ENCODE peak calls at places on chromosomes 6 and 20, in seven cellular contexts. Z is AG04449, O is K562, S is AG04450, V is adrenal gland, U is PC-9, B is fibroblast of pulmonary artery. E is an unnamed sample.

GRCh38 chr20:35551485-35551884 is 9.6 kb downstream of the ERGIC3 start:
- DNase-seq in Z (no peak), O (no peak), S (no peak), V (no peak), U (no peak), B (peak), E (no peak)

GRCh38 chr6:26087284-26088115 is at the start of gene HFE:
- DNase-seq in Z (no peak), O (peak), S (no peak), V (peak), U (peak), B (peak), E (peak)

GRCh38 chr6:15608406-15608805 is 54.4 kb downstream of the DTNBP1 start:
- DNase-seq in Z (peak), O (no peak), S (peak), V (peak), U (peak), B (peak), E (peak)

GRCh38 chr6:52390361-52390727 is 28.4 kb downstream of the PAQR8 start:
- DNase-seq in Z (no peak), O (peak), S (no peak), V (no peak), U (peak), B (peak), E (peak)

GRCh38 chr6:40732878-40733277 is 145.7 kb upstream of the LRFN2 start:
- DNase-seq in Z (no peak), O (no peak), S (no peak), V (no peak), U (no peak), B (no peak), E (no peak)

GRCh38 chr6:117232191-117232590 is 33.2 kb upstream of the VGLL2 start:
- DNase-seq in Z (no peak), O (no peak), S (no peak), V (no peak), U (no peak), B (no peak), E (peak)

GRCh38 chr6:149140137-149140909 is 177.2 kb upstream of the TAB2 start:
- DNase-seq in Z (no peak), O (peak), S (no peak), V (no peak), U (no peak), B (no peak), E (no peak)

GRCh38 chr6:163335056-163335455 is 79.5 kb upstream of the QKI start:
- DNase-seq in Z (no peak), O (no peak), S (no peak), V (no peak), U (no peak), B (no peak), E (no peak)

GRCh38 chr6:19866199-19866872 is 29.2 kb downstream of the ID4 start:
- DNase-seq in Z (no peak), O (no peak), S (no peak), V (no peak), U (no peak), B (no peak), E (no peak)

GRCh38 chr6:117829594-117830319 is 77.3 kb upstream of the SLC35F1 start:
- DNase-seq in Z (no peak), O (peak), S (no peak), V (peak), U (peak), B (peak), E (peak)

GRCh38 chr6:29653452-29654038 is 3.3 kb upstream of the MOG start:
- DNase-seq in Z (no peak), O (peak), S (peak), V (peak), U (no peak), B (peak), E (peak)

GRCh38 chr20:57614490-57615471 is 5.4 kb downstream of the ZBP1 start:
- DNase-seq in Z (no peak), O (no peak), S (no peak), V (no peak), U (no peak), B (no peak), E (no peak)

GRCh38 chr6:170371091-170371490 is 64.5 kb downstream of the FAM120B start:
- DNase-seq in Z (no peak), O (no peak), S (no peak), V (no peak), U (no peak), B (peak), E (no peak)

GRCh38 chr6:26536571-26537159 is 1.5 kb upstream of the HMGN4 start:
- DNase-seq in Z (no peak), O (peak), S (no peak), V (peak), U (peak), B (peak), E (peak)

GRCh38 chr6:118963003-118963402 is 28.0 kb upstream of the MCM9 start:
- DNase-seq in Z (no peak), O (no peak), S (no peak), V (no peak), U (no peak), B (peak), E (no peak)

DNA sequence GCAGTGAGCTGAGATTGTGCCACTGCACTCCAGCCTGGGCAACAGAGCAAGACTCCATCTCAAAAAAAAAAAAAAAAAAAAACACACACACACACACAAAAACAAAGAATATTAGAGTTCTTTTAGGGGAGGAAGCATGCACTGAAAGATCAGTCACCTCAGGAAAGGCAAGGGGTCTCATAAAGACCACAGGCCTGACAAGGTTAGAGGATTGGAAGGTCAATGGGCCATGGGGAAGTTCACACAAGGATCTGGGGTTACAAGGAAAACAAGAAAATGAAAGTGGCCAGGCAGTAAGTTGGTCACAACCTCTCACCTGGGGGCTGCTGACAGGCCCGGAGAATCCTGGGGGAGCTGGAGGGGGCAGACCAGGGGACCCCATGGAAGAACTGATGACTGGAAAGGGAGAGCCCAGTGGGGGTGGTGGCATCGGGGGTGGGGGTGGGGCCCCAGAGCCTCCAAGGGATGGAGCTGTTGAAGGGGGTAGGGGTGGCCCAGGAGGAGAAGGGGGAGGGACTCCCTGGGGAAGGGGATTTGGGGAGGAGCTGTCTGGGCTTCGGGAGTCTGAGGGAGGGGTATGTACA is 1.5 kb downstream of the RXRB start:
- DNase-seq in Z (no peak), O (no peak), S (no peak), V (no peak), U (no peak), B (no peak), E (no peak)
- H3K4me3 ChIP-seq in Z (peak), O (peak), S (peak), V (no peak), U (peak), B (peak), E (peak)

GRCh38 chr6:63526931-63527330 is 45.3 kb upstream of the LOC128125822 start:
- DNase-seq in Z (no peak), O (no peak), S (no peak), V (no peak), U (no peak), B (no peak), E (no peak)

GRCh38 chr6:63523630-63524029 is 48.6 kb upstream of the LOC128125822 start:
- DNase-seq in Z (no peak), O (no peak), S (no peak), V (no peak), U (no peak), B (no peak), E (no peak)

GRCh38 chr6:63521475-63522210 is 50.6 kb upstream of the LOC128125822 start:
- DNase-seq in Z (no peak), O (no peak), S (no peak), V (no peak), U (no peak), B (no peak), E (no peak)

GRCh38 chr6:63527658-63528514 is 44.4 kb upstream of the LOC128125822 start:
- DNase-seq in Z (peak), O (no peak), S (peak), V (peak), U (peak), B (peak), E (peak)

GRCh38 chr6:63525186-63525878 is 46.9 kb upstream of the LOC128125822 start:
- DNase-seq in Z (no peak), O (peak), S (no peak), V (no peak), U (no peak), B (no peak), E (no peak)
- TF ChIP-seq CTCF in Z (no peak), O (no peak), S (no peak), V (no peak), U (no peak), B (no peak), E (no peak)

DNA sequence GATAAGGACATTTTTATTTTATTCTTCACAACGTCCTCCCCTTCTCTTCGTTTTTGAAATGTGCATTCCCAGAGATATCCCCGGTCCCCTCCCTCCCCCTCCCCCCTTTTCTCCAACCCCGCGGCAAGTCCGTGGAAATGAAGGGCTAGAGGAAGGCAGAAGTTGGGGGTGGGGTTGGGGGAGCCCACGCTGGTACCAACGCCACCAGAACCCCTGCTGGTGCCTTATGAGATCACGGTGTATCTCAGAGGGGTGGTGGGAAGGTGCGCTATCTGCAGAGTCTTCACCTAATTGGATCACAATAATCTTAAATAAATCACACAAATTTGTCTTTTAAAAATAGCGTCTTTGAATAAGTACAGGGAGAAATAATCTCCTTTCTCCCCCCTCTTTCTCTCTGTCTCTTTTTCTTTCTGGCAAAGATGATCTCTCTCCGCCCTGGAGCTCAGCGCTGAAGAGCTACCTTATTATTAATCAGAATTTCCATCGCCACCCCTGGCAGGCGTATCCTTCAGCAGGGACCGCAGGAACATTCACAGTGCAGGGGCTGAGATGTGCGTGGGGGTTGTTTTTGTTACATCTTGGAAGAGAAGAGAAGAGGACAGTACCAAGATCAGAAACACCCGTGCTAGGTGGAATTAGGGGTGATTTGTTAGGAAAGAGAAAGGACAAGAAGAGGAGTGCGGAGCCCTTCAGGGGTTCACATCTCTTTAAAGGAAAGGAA is 924 bp downstream of the CLVS2 start:
- DNase-seq in Z (no peak), O (no peak), S (no peak), V (no peak), U (no peak), B (no peak), E (no peak)
- H3K4me3 ChIP-seq in Z (no peak), O (no peak), S (no peak), V (no peak), U (no peak), B (no peak), E (no peak)

GRCh38 chr20:63572071-63572787 is 1.8 kb downstream of the HELZ2 start:
- DNase-seq in Z (no peak), O (no peak), S (no peak), V (no peak), U (no peak), B (no peak), E (no peak)

GRCh38 chr20:63574156-63574828 is at the start of gene HELZ2:
- DNase-seq in Z (no peak), O (peak), S (no peak), V (peak), U (peak), B (peak), E (peak)

GRCh38 chr20:63574829-63575720 is 1.0 kb upstream of the HELZ2 start:
- DNase-seq in Z (no peak), O (peak), S (no peak), V (no peak), U (no peak), B (peak), E (no peak)

GRCh38 chr20:63573739-63574131 is 304 bp downstream of the HELZ2 start:
- DNase-seq in Z (no peak), O (no peak), S (no peak), V (no peak), U (no peak), B (no peak), E (no peak)

GRCh38 chr20:63572788-63573738 is 976 bp downstream of the HELZ2 start:
- DNase-seq in Z (no peak), O (no peak), S (no peak), V (no peak), U (no peak), B (no peak), E (no peak)
- TF ChIP-seq CTCF in Z (peak), O (no peak), S (peak), V (peak), U (peak), B (peak), E (no peak)

E was measured in mammary epithelial cell.